ENCODE peak calls at places on chromosomes 12 and 14, in ten cellular contexts. R is MM.1S; O is osteocyte; N is fibroblast of mammary gland; Z is fibroblast of the aortic adventitia; U is M059J; L is left lobe of liver; F is A549; J is KBM-7; M is activated CD8-positive, alpha-beta memory T cell treated with anti-CD3 and anti-CD28 coated beads for 24 hours. Q is an unnamed sample.

GRCh38 chr14:33118653-33119052 is 180.0 kb downstream of the NPAS3 start:
- DNase-seq in R (no peak), O (no peak), N (no peak), Z (no peak), U (peak), L (no peak), F (no peak), J (no peak), M (no peak), Q (no peak)

GRCh38 chr14:54332490-54332889 is 64.3 kb upstream of the CDKN3 start:
- DNase-seq in R (no peak), O (peak), N (no peak), Z (no peak), U (no peak), L (no peak), F (no peak), J (no peak), M (no peak), Q (no peak)

GRCh38 chr12:129009833-129010232 is 156.6 kb downstream of the GLT1D1 start:
- DNase-seq in R (no peak), O (no peak), N (no peak), Z (no peak), U (no peak), L (no peak), F (no peak), J (no peak), M (no peak), Q (no peak)

GRCh38 chr14:93430889-93431670 is at the start of gene UNC79:
- DNase-seq in R (no peak), O (no peak), N (peak), Z (peak), U (no peak), L (no peak), F (no peak), J (no peak), M (no peak), Q (no peak)

GRCh38 chr12:97380440-97380839 is 82.2 kb upstream of the RMST start:
- DNase-seq in R (no peak), O (no peak), N (no peak), Z (no peak), U (no peak), L (no peak), F (no peak), J (no peak), M (no peak), Q (no peak)

GRCh38 chr14:94317259-94317658 is 5.9 kb downstream of the SERPINA6 start:
- DNase-seq in R (no peak), O (peak), N (peak), Z (peak), U (no peak), L (peak), F (no peak), J (no peak), M (no peak), Q (no peak)

GRCh38 chr12:98002887-98003493 is 512.4 kb upstream of the TMPO start:
- DNase-seq in R (peak), O (no peak), N (peak), Z (peak), U (peak), L (no peak), F (peak), J (peak), M (no peak), Q (peak)

GRCh38 chr14:34137001-34137400 is 186.1 kb upstream of the EGLN3 start:
- DNase-seq in R (no peak), O (no peak), N (no peak), Z (no peak), U (no peak), L (no peak), F (no peak), J (no peak), M (no peak), Q (no peak)

GRCh38 chr14:71692496-71692895 is 239.7 kb upstream of the RGS6 start:
- DNase-seq in R (no peak), O (no peak), N (peak), Z (peak), U (peak), L (no peak), F (no peak), J (no peak), M (no peak), Q (no peak)

GRCh38 chr14:50831704-50832130 is 755 bp upstream of the NIN start:
- DNase-seq in R (no peak), O (no peak), N (no peak), Z (no peak), U (peak), L (no peak), F (peak), J (no peak), M (no peak), Q (no peak)

GRCh38 chr14:71049435-71050147 is 142.3 kb downstream of the PCNX1 start:
- DNase-seq in R (no peak), O (no peak), N (peak), Z (peak), U (peak), L (no peak), F (no peak), J (no peak), M (no peak), Q (no peak)

GRCh38 chr12:57816855-57817151 is 1.7 kb downstream of the AVIL start:
- DNase-seq in R (no peak), O (no peak), N (peak), Z (peak), U (no peak), L (no peak), F (no peak), J (peak), M (no peak), Q (no peak)

GRCh38 chr12:107362960-107363359 is 269.6 kb upstream of the CRY1 start:
- DNase-seq in R (no peak), O (no peak), N (no peak), Z (no peak), U (no peak), L (no peak), F (no peak), J (no peak), M (no peak), Q (no peak)

GRCh38 chr12:108516511-108517275 is 1.6 kb downstream of the FICD start:
- DNase-seq in R (peak), O (peak), N (peak), Z (no peak), U (peak), L (no peak), F (peak), J (no peak), M (no peak), Q (peak)

GRCh38 chr12:14995583-14996425 is 23.0 kb downstream of the PDE6H start:
- DNase-seq in R (peak), O (no peak), N (peak), Z (peak), U (peak), L (no peak), F (peak), J (peak), M (no peak), Q (peak)

GRCh38 chr12:13573698-13574321 is 377.3 kb downstream of the EMP1 start:
- DNase-seq in R (no peak), O (no peak), N (peak), Z (peak), U (peak), L (no peak), F (peak), J (no peak), M (no peak), Q (no peak)

GRCh38 chr14:59507063-59507751 is 22.9 kb downstream of the JKAMP start:
- DNase-seq in R (peak), O (no peak), N (peak), Z (peak), U (peak), L (peak), F (peak), J (peak), M (peak), Q (peak)